ENCODE peak calls at places on chromosomes 2 and 18, in eight cellular contexts. One of them, this sample, is unnamed.

GRCh38 chr18:78777992-78778391 is 201.6 kb upstream of the SALL3 start:
- DNase-seq in lung: no peak
- DNase-seq in GM12891: no peak
- DNase-seq in Daoy: no peak
- DNase-seq in activated T-helper 1 cell treated with anti-CD3 and anti-CD28 coated beads, Interleukin-12 subunit alpha, Interleukin-12 subunit beta, Interleukin-2, Interleukin-4 antibody, amounts not matched to agents 30 ng/mL and 10 ng/mL and 1 ng/mL, durations not matched to agents 14 hours and 24 hours and 36 hours: no peak
- DNase-seq in K562: no peak
- DNase-seq in cardiac fibroblast: no peak
- DNase-seq in activated CD4-positive, alpha-beta T cell treated with anti-CD3 and anti-CD28 coated beads, Interleukin-2, amount 50 U/mL, for 24 hours: no peak
- DNase-seq in this sample: no peak

GRCh38 chr18:845152-845819 is 33.2 kb upstream of the YES1 start:
- DNase-seq in lung: no peak
- DNase-seq in GM12891: no peak
- DNase-seq in Daoy: peak
- DNase-seq in activated T-helper 1 cell treated with anti-CD3 and anti-CD28 coated beads, Interleukin-12 subunit alpha, Interleukin-12 subunit beta, Interleukin-2, Interleukin-4 antibody, amounts not matched to agents 30 ng/mL and 10 ng/mL and 1 ng/mL, durations not matched to agents 14 hours and 24 hours and 36 hours: no peak
- DNase-seq in K562: no peak
- DNase-seq in cardiac fibroblast: peak
- DNase-seq in activated CD4-positive, alpha-beta T cell treated with anti-CD3 and anti-CD28 coated beads, Interleukin-2, amount 50 U/mL, for 24 hours: no peak
- DNase-seq in this sample: no peak

GRCh38 chr2:200159366-200159720 is 147.2 kb upstream of the SPATS2L start:
- DNase-seq in lung: no peak
- DNase-seq in GM12891: no peak
- DNase-seq in Daoy: no peak
- DNase-seq in activated T-helper 1 cell treated with anti-CD3 and anti-CD28 coated beads, Interleukin-12 subunit alpha, Interleukin-12 subunit beta, Interleukin-2, Interleukin-4 antibody, amounts not matched to agents 30 ng/mL and 10 ng/mL and 1 ng/mL, durations not matched to agents 14 hours and 24 hours and 36 hours: no peak
- DNase-seq in K562: no peak
- DNase-seq in cardiac fibroblast: no peak
- DNase-seq in activated CD4-positive, alpha-beta T cell treated with anti-CD3 and anti-CD28 coated beads, Interleukin-2, amount 50 U/mL, for 24 hours: no peak
- DNase-seq in this sample: no peak

GRCh38 chr2:43518182-43518581 is 77.7 kb downstream of the THADA start:
- DNase-seq in lung: no peak
- DNase-seq in GM12891: no peak
- DNase-seq in Daoy: peak
- DNase-seq in activated T-helper 1 cell treated with anti-CD3 and anti-CD28 coated beads, Interleukin-12 subunit alpha, Interleukin-12 subunit beta, Interleukin-2, Interleukin-4 antibody, amounts not matched to agents 30 ng/mL and 10 ng/mL and 1 ng/mL, durations not matched to agents 14 hours and 24 hours and 36 hours: no peak
- DNase-seq in K562: no peak
- DNase-seq in cardiac fibroblast: peak
- DNase-seq in activated CD4-positive, alpha-beta T cell treated with anti-CD3 and anti-CD28 coated beads, Interleukin-2, amount 50 U/mL, for 24 hours: no peak
- DNase-seq in this sample: no peak

GRCh38 chr2:187553908-187554703 is at the start of gene TFPI:
- DNase-seq in lung: peak
- DNase-seq in GM12891: no peak
- DNase-seq in Daoy: peak
- DNase-seq in activated T-helper 1 cell treated with anti-CD3 and anti-CD28 coated beads, Interleukin-12 subunit alpha, Interleukin-12 subunit beta, Interleukin-2, Interleukin-4 antibody, amounts not matched to agents 30 ng/mL and 10 ng/mL and 1 ng/mL, durations not matched to agents 14 hours and 24 hours and 36 hours: no peak
- DNase-seq in K562: peak
- DNase-seq in cardiac fibroblast: peak
- DNase-seq in activated CD4-positive, alpha-beta T cell treated with anti-CD3 and anti-CD28 coated beads, Interleukin-2, amount 50 U/mL, for 24 hours: no peak
- DNase-seq in this sample: peak

GRCh38 chr2:191245869-191246531 is 796 bp downstream of the MYO1B start:
- DNase-seq in lung: peak
- DNase-seq in GM12891: peak
- DNase-seq in Daoy: peak
- DNase-seq in activated T-helper 1 cell treated with anti-CD3 and anti-CD28 coated beads, Interleukin-12 subunit alpha, Interleukin-12 subunit beta, Interleukin-2, Interleukin-4 antibody, amounts not matched to agents 30 ng/mL and 10 ng/mL and 1 ng/mL, durations not matched to agents 14 hours and 24 hours and 36 hours: peak
- DNase-seq in K562: no peak
- DNase-seq in cardiac fibroblast: peak
- DNase-seq in activated CD4-positive, alpha-beta T cell treated with anti-CD3 and anti-CD28 coated beads, Interleukin-2, amount 50 U/mL, for 24 hours: peak
- DNase-seq in this sample: peak

GRCh38 chr2:43223412-43224040 is 2.9 kb downstream of the ZFP36L2 start:
- DNase-seq in lung: no peak
- DNase-seq in GM12891: no peak
- DNase-seq in Daoy: no peak
- DNase-seq in activated T-helper 1 cell treated with anti-CD3 and anti-CD28 coated beads, Interleukin-12 subunit alpha, Interleukin-12 subunit beta, Interleukin-2, Interleukin-4 antibody, amounts not matched to agents 30 ng/mL and 10 ng/mL and 1 ng/mL, durations not matched to agents 14 hours and 24 hours and 36 hours: no peak
- DNase-seq in K562: no peak
- DNase-seq in cardiac fibroblast: peak
- DNase-seq in activated CD4-positive, alpha-beta T cell treated with anti-CD3 and anti-CD28 coated beads, Interleukin-2, amount 50 U/mL, for 24 hours: no peak
- DNase-seq in this sample: no peak

GRCh38 chr2:96150007-96150406 is 4.8 kb upstream of the DUSP2 start:
- DNase-seq in lung: no peak
- DNase-seq in GM12891: no peak
- DNase-seq in Daoy: no peak
- DNase-seq in activated T-helper 1 cell treated with anti-CD3 and anti-CD28 coated beads, Interleukin-12 subunit alpha, Interleukin-12 subunit beta, Interleukin-2, Interleukin-4 antibody, amounts not matched to agents 30 ng/mL and 10 ng/mL and 1 ng/mL, durations not matched to agents 14 hours and 24 hours and 36 hours: no peak
- DNase-seq in K562: no peak
- DNase-seq in cardiac fibroblast: no peak
- DNase-seq in activated CD4-positive, alpha-beta T cell treated with anti-CD3 and anti-CD28 coated beads, Interleukin-2, amount 50 U/mL, for 24 hours: no peak
- DNase-seq in this sample: no peak

GRCh38 chr18:56711706-56712445 is 60.7 kb downstream of the WDR7 start:
- DNase-seq in lung: no peak
- DNase-seq in GM12891: no peak
- DNase-seq in Daoy: no peak
- DNase-seq in activated T-helper 1 cell treated with anti-CD3 and anti-CD28 coated beads, Interleukin-12 subunit alpha, Interleukin-12 subunit beta, Interleukin-2, Interleukin-4 antibody, amounts not matched to agents 30 ng/mL and 10 ng/mL and 1 ng/mL, durations not matched to agents 14 hours and 24 hours and 36 hours: no peak
- DNase-seq in K562: no peak
- DNase-seq in cardiac fibroblast: no peak
- DNase-seq in activated CD4-positive, alpha-beta T cell treated with anti-CD3 and anti-CD28 coated beads, Interleukin-2, amount 50 U/mL, for 24 hours: no peak
- DNase-seq in this sample: no peak

GRCh38 chr18:12608292-12608691 is 49.6 kb downstream of the SPIRE1 start:
- DNase-seq in lung: no peak
- DNase-seq in GM12891: no peak
- DNase-seq in Daoy: no peak
- DNase-seq in activated T-helper 1 cell treated with anti-CD3 and anti-CD28 coated beads, Interleukin-12 subunit alpha, Interleukin-12 subunit beta, Interleukin-2, Interleukin-4 antibody, amounts not matched to agents 30 ng/mL and 10 ng/mL and 1 ng/mL, durations not matched to agents 14 hours and 24 hours and 36 hours: no peak
- DNase-seq in K562: no peak
- DNase-seq in cardiac fibroblast: peak
- DNase-seq in activated CD4-positive, alpha-beta T cell treated with anti-CD3 and anti-CD28 coated beads, Interleukin-2, amount 50 U/mL, for 24 hours: no peak
- DNase-seq in this sample: no peak

GRCh38 chr2:235160281-235160805 is 208.5 kb downstream of the SH3BP4 start:
- DNase-seq in lung: no peak
- DNase-seq in GM12891: no peak
- DNase-seq in Daoy: no peak
- DNase-seq in activated T-helper 1 cell treated with anti-CD3 and anti-CD28 coated beads, Interleukin-12 subunit alpha, Interleukin-12 subunit beta, Interleukin-2, Interleukin-4 antibody, amounts not matched to agents 30 ng/mL and 10 ng/mL and 1 ng/mL, durations not matched to agents 14 hours and 24 hours and 36 hours: no peak
- DNase-seq in K562: no peak
- DNase-seq in cardiac fibroblast: no peak
- DNase-seq in activated CD4-positive, alpha-beta T cell treated with anti-CD3 and anti-CD28 coated beads, Interleukin-2, amount 50 U/mL, for 24 hours: no peak
- DNase-seq in this sample: no peak

GRCh38 chr2:88187927-88188326 is 17.8 kb downstream of the THNSL2 start:
- DNase-seq in lung: no peak
- DNase-seq in GM12891: no peak
- DNase-seq in Daoy: peak
- DNase-seq in activated T-helper 1 cell treated with anti-CD3 and anti-CD28 coated beads, Interleukin-12 subunit alpha, Interleukin-12 subunit beta, Interleukin-2, Interleukin-4 antibody, amounts not matched to agents 30 ng/mL and 10 ng/mL and 1 ng/mL, durations not matched to agents 14 hours and 24 hours and 36 hours: no peak
- DNase-seq in K562: peak
- DNase-seq in cardiac fibroblast: no peak
- DNase-seq in activated CD4-positive, alpha-beta T cell treated with anti-CD3 and anti-CD28 coated beads, Interleukin-2, amount 50 U/mL, for 24 hours: no peak
- DNase-seq in this sample: peak

GRCh38 chr18:57790316-57790715 is 12.8 kb downstream of the ATP8B1 start:
- DNase-seq in lung: no peak
- DNase-seq in GM12891: no peak
- DNase-seq in Daoy: no peak
- DNase-seq in activated T-helper 1 cell treated with anti-CD3 and anti-CD28 coated beads, Interleukin-12 subunit alpha, Interleukin-12 subunit beta, Interleukin-2, Interleukin-4 antibody, amounts not matched to agents 30 ng/mL and 10 ng/mL and 1 ng/mL, durations not matched to agents 14 hours and 24 hours and 36 hours: no peak
- DNase-seq in K562: no peak
- DNase-seq in cardiac fibroblast: no peak
- DNase-seq in activated CD4-positive, alpha-beta T cell treated with anti-CD3 and anti-CD28 coated beads, Interleukin-2, amount 50 U/mL, for 24 hours: no peak
- DNase-seq in this sample: no peak

GRCh38 chr2:104848526-104848925 is 5.4 kb upstream of the POU3F3 start:
- DNase-seq in lung: no peak
- DNase-seq in GM12891: no peak
- DNase-seq in Daoy: peak
- DNase-seq in activated T-helper 1 cell treated with anti-CD3 and anti-CD28 coated beads, Interleukin-12 subunit alpha, Interleukin-12 subunit beta, Interleukin-2, Interleukin-4 antibody, amounts not matched to agents 30 ng/mL and 10 ng/mL and 1 ng/mL, durations not matched to agents 14 hours and 24 hours and 36 hours: no peak
- DNase-seq in K562: no peak
- DNase-seq in cardiac fibroblast: no peak
- DNase-seq in activated CD4-positive, alpha-beta T cell treated with anti-CD3 and anti-CD28 coated beads, Interleukin-2, amount 50 U/mL, for 24 hours: no peak
- DNase-seq in this sample: peak

GRCh38 chr18:35451032-35451431 is 46.7 kb downstream of the INO80C start:
- DNase-seq in lung: no peak
- DNase-seq in GM12891: no peak
- DNase-seq in Daoy: no peak
- DNase-seq in activated T-helper 1 cell treated with anti-CD3 and anti-CD28 coated beads, Interleukin-12 subunit alpha, Interleukin-12 subunit beta, Interleukin-2, Interleukin-4 antibody, amounts not matched to agents 30 ng/mL and 10 ng/mL and 1 ng/mL, durations not matched to agents 14 hours and 24 hours and 36 hours: no peak
- DNase-seq in K562: no peak
- DNase-seq in cardiac fibroblast: no peak
- DNase-seq in activated CD4-positive, alpha-beta T cell treated with anti-CD3 and anti-CD28 coated beads, Interleukin-2, amount 50 U/mL, for 24 hours: no peak
- DNase-seq in this sample: no peak

GRCh38 chr18:22332590-22332989 is 85.1 kb downstream of the CTAGE1 start:
- DNase-seq in lung: no peak
- DNase-seq in GM12891: no peak
- DNase-seq in Daoy: no peak
- DNase-seq in activated T-helper 1 cell treated with anti-CD3 and anti-CD28 coated beads, Interleukin-12 subunit alpha, Interleukin-12 subunit beta, Interleukin-2, Interleukin-4 antibody, amounts not matched to agents 30 ng/mL and 10 ng/mL and 1 ng/mL, durations not matched to agents 14 hours and 24 hours and 36 hours: no peak
- DNase-seq in K562: peak
- DNase-seq in cardiac fibroblast: no peak
- DNase-seq in activated CD4-positive, alpha-beta T cell treated with anti-CD3 and anti-CD28 coated beads, Interleukin-2, amount 50 U/mL, for 24 hours: no peak
- DNase-seq in this sample: peak

GRCh38 chr18:22297008-22297407 is 120.7 kb downstream of the CTAGE1 start:
- DNase-seq in lung: no peak
- DNase-seq in GM12891: no peak
- DNase-seq in Daoy: no peak
- DNase-seq in activated T-helper 1 cell treated with anti-CD3 and anti-CD28 coated beads, Interleukin-12 subunit alpha, Interleukin-12 subunit beta, Interleukin-2, Interleukin-4 antibody, amounts not matched to agents 30 ng/mL and 10 ng/mL and 1 ng/mL, durations not matched to agents 14 hours and 24 hours and 36 hours: no peak
- DNase-seq in K562: no peak
- DNase-seq in cardiac fibroblast: no peak
- DNase-seq in activated CD4-positive, alpha-beta T cell treated with anti-CD3 and anti-CD28 coated beads, Interleukin-2, amount 50 U/mL, for 24 hours: no peak
- DNase-seq in this sample: no peak

GRCh38 chr2:239024226-239024625 is 176.3 kb downstream of the TWIST2 start:
- DNase-seq in lung: no peak
- DNase-seq in GM12891: no peak
- DNase-seq in Daoy: no peak
- DNase-seq in activated T-helper 1 cell treated with anti-CD3 and anti-CD28 coated beads, Interleukin-12 subunit alpha, Interleukin-12 subunit beta, Interleukin-2, Interleukin-4 antibody, amounts not matched to agents 30 ng/mL and 10 ng/mL and 1 ng/mL, durations not matched to agents 14 hours and 24 hours and 36 hours: no peak
- DNase-seq in K562: no peak
- DNase-seq in cardiac fibroblast: no peak
- DNase-seq in activated CD4-positive, alpha-beta T cell treated with anti-CD3 and anti-CD28 coated beads, Interleukin-2, amount 50 U/mL, for 24 hours: no peak
- DNase-seq in this sample: no peak

GRCh38 chr2:26008851-26009566 is 24.9 kb upstream of the RAB10 start:
- DNase-seq in lung: peak
- DNase-seq in GM12891: no peak
- DNase-seq in Daoy: peak
- DNase-seq in activated T-helper 1 cell treated with anti-CD3 and anti-CD28 coated beads, Interleukin-12 subunit alpha, Interleukin-12 subunit beta, Interleukin-2, Interleukin-4 antibody, amounts not matched to agents 30 ng/mL and 10 ng/mL and 1 ng/mL, durations not matched to agents 14 hours and 24 hours and 36 hours: no peak
- DNase-seq in K562: no peak
- DNase-seq in cardiac fibroblast: peak
- DNase-seq in activated CD4-positive, alpha-beta T cell treated with anti-CD3 and anti-CD28 coated beads, Interleukin-2, amount 50 U/mL, for 24 hours: no peak
- DNase-seq in this sample: no peak

GRCh38 chr2:85134255-85135065 is 1.3 kb downstream of the TCF7L1 start:
- DNase-seq in lung: peak
- DNase-seq in GM12891: peak
- DNase-seq in Daoy: no peak
- DNase-seq in activated T-helper 1 cell treated with anti-CD3 and anti-CD28 coated beads, Interleukin-12 subunit alpha, Interleukin-12 subunit beta, Interleukin-2, Interleukin-4 antibody, amounts not matched to agents 30 ng/mL and 10 ng/mL and 1 ng/mL, durations not matched to agents 14 hours and 24 hours and 36 hours: no peak
- DNase-seq in K562: no peak
- DNase-seq in cardiac fibroblast: peak
- DNase-seq in activated CD4-positive, alpha-beta T cell treated with anti-CD3 and anti-CD28 coated beads, Interleukin-2, amount 50 U/mL, for 24 hours: no peak
- DNase-seq in this sample: no peak

GRCh38 chr2:50395510-50396300 is 636.2 kb downstream of the NRXN1 start:
- DNase-seq in lung: no peak
- DNase-seq in GM12891: no peak
- DNase-seq in Daoy: no peak
- DNase-seq in activated T-helper 1 cell treated with anti-CD3 and anti-CD28 coated beads, Interleukin-12 subunit alpha, Interleukin-12 subunit beta, Interleukin-2, Interleukin-4 antibody, amounts not matched to agents 30 ng/mL and 10 ng/mL and 1 ng/mL, durations not matched to agents 14 hours and 24 hours and 36 hours: no peak
- DNase-seq in K562: no peak
- DNase-seq in cardiac fibroblast: no peak
- DNase-seq in activated CD4-positive, alpha-beta T cell treated with anti-CD3 and anti-CD28 coated beads, Interleukin-2, amount 50 U/mL, for 24 hours: no peak
- DNase-seq in this sample: no peak

GRCh38 chr2:122061206-122061605 is 305.8 kb downstream of the TSN start:
- DNase-seq in lung: no peak
- DNase-seq in GM12891: no peak
- DNase-seq in Daoy: peak
- DNase-seq in activated T-helper 1 cell treated with anti-CD3 and anti-CD28 coated beads, Interleukin-12 subunit alpha, Interleukin-12 subunit beta, Interleukin-2, Interleukin-4 antibody, amounts not matched to agents 30 ng/mL and 10 ng/mL and 1 ng/mL, durations not matched to agents 14 hours and 24 hours and 36 hours: no peak
- DNase-seq in K562: no peak
- DNase-seq in cardiac fibroblast: no peak
- DNase-seq in activated CD4-positive, alpha-beta T cell treated with anti-CD3 and anti-CD28 coated beads, Interleukin-2, amount 50 U/mL, for 24 hours: no peak
- DNase-seq in this sample: no peak

GRCh38 chr2:240990266-240990529 is 8.2 kb upstream of the SNED1 start:
- DNase-seq in lung: no peak
- DNase-seq in GM12891: no peak
- DNase-seq in Daoy: no peak
- DNase-seq in activated T-helper 1 cell treated with anti-CD3 and anti-CD28 coated beads, Interleukin-12 subunit alpha, Interleukin-12 subunit beta, Interleukin-2, Interleukin-4 antibody, amounts not matched to agents 30 ng/mL and 10 ng/mL and 1 ng/mL, durations not matched to agents 14 hours and 24 hours and 36 hours: no peak
- DNase-seq in K562: no peak
- DNase-seq in cardiac fibroblast: no peak
- DNase-seq in activated CD4-positive, alpha-beta T cell treated with anti-CD3 and anti-CD28 coated beads, Interleukin-2, amount 50 U/mL, for 24 hours: no peak
- DNase-seq in this sample: no peak

GRCh38 chr2:84901593-84902120 is 3.8 kb upstream of the TMSB10 start:
- DNase-seq in lung: no peak
- DNase-seq in GM12891: no peak
- DNase-seq in Daoy: peak
- DNase-seq in activated T-helper 1 cell treated with anti-CD3 and anti-CD28 coated beads, Interleukin-12 subunit alpha, Interleukin-12 subunit beta, Interleukin-2, Interleukin-4 antibody, amounts not matched to agents 30 ng/mL and 10 ng/mL and 1 ng/mL, durations not matched to agents 14 hours and 24 hours and 36 hours: no peak
- DNase-seq in K562: no peak
- DNase-seq in cardiac fibroblast: peak
- DNase-seq in activated CD4-positive, alpha-beta T cell treated with anti-CD3 and anti-CD28 coated beads, Interleukin-2, amount 50 U/mL, for 24 hours: no peak
- DNase-seq in this sample: no peak

GRCh38 chr2:226903179-226903578 is 67.3 kb downstream of the RHBDD1 start:
- DNase-seq in lung: no peak
- DNase-seq in GM12891: no peak
- DNase-seq in Daoy: peak
- DNase-seq in activated T-helper 1 cell treated with anti-CD3 and anti-CD28 coated beads, Interleukin-12 subunit alpha, Interleukin-12 subunit beta, Interleukin-2, Interleukin-4 antibody, amounts not matched to agents 30 ng/mL and 10 ng/mL and 1 ng/mL, durations not matched to agents 14 hours and 24 hours and 36 hours: no peak
- DNase-seq in K562: no peak
- DNase-seq in cardiac fibroblast: peak
- DNase-seq in activated CD4-positive, alpha-beta T cell treated with anti-CD3 and anti-CD28 coated beads, Interleukin-2, amount 50 U/mL, for 24 hours: no peak
- DNase-seq in this sample: peak

GRCh38 chr2:237904806-237905599 is 45.6 kb downstream of the RAMP1 start:
- DNase-seq in lung: no peak
- DNase-seq in GM12891: no peak
- DNase-seq in Daoy: peak
- DNase-seq in activated T-helper 1 cell treated with anti-CD3 and anti-CD28 coated beads, Interleukin-12 subunit alpha, Interleukin-12 subunit beta, Interleukin-2, Interleukin-4 antibody, amounts not matched to agents 30 ng/mL and 10 ng/mL and 1 ng/mL, durations not matched to agents 14 hours and 24 hours and 36 hours: no peak
- DNase-seq in K562: peak
- DNase-seq in cardiac fibroblast: peak
- DNase-seq in activated CD4-positive, alpha-beta T cell treated with anti-CD3 and anti-CD28 coated beads, Interleukin-2, amount 50 U/mL, for 24 hours: no peak
- DNase-seq in this sample: no peak

GRCh38 chr2:42492691-42493467 is 903 bp downstream of the KCNG3 start:
- DNase-seq in lung: peak
- DNase-seq in GM12891: no peak
- DNase-seq in Daoy: no peak
- DNase-seq in activated T-helper 1 cell treated with anti-CD3 and anti-CD28 coated beads, Interleukin-12 subunit alpha, Interleukin-12 subunit beta, Interleukin-2, Interleukin-4 antibody, amounts not matched to agents 30 ng/mL and 10 ng/mL and 1 ng/mL, durations not matched to agents 14 hours and 24 hours and 36 hours: peak
- DNase-seq in K562: no peak
- DNase-seq in cardiac fibroblast: no peak
- DNase-seq in activated CD4-positive, alpha-beta T cell treated with anti-CD3 and anti-CD28 coated beads, Interleukin-2, amount 50 U/mL, for 24 hours: no peak
- DNase-seq in this sample: peak

GRCh38 chr2:13616059-13616458 is 899.3 kb downstream of the TRIB2 start:
- DNase-seq in lung: no peak
- DNase-seq in GM12891: no peak
- DNase-seq in Daoy: no peak
- DNase-seq in activated T-helper 1 cell treated with anti-CD3 and anti-CD28 coated beads, Interleukin-12 subunit alpha, Interleukin-12 subunit beta, Interleukin-2, Interleukin-4 antibody, amounts not matched to agents 30 ng/mL and 10 ng/mL and 1 ng/mL, durations not matched to agents 14 hours and 24 hours and 36 hours: no peak
- DNase-seq in K562: no peak
- DNase-seq in cardiac fibroblast: no peak
- DNase-seq in activated CD4-positive, alpha-beta T cell treated with anti-CD3 and anti-CD28 coated beads, Interleukin-2, amount 50 U/mL, for 24 hours: no peak
- DNase-seq in this sample: no peak

GRCh38 chr2:71330585-71331330 is 824 bp upstream of the ZNF638 start:
- DNase-seq in lung: no peak
- DNase-seq in GM12891: no peak
- DNase-seq in Daoy: no peak
- DNase-seq in activated T-helper 1 cell treated with anti-CD3 and anti-CD28 coated beads, Interleukin-12 subunit alpha, Interleukin-12 subunit beta, Interleukin-2, Interleukin-4 antibody, amounts not matched to agents 30 ng/mL and 10 ng/mL and 1 ng/mL, durations not matched to agents 14 hours and 24 hours and 36 hours: no peak
- DNase-seq in K562: no peak
- DNase-seq in cardiac fibroblast: peak
- DNase-seq in activated CD4-positive, alpha-beta T cell treated with anti-CD3 and anti-CD28 coated beads, Interleukin-2, amount 50 U/mL, for 24 hours: no peak
- DNase-seq in this sample: no peak

GRCh38 chr2:219120082-219120481 is 40.5 kb downstream of the NHEJ1 start:
- DNase-seq in lung: no peak
- DNase-seq in GM12891: no peak
- DNase-seq in Daoy: no peak
- DNase-seq in activated T-helper 1 cell treated with anti-CD3 and anti-CD28 coated beads, Interleukin-12 subunit alpha, Interleukin-12 subunit beta, Interleukin-2, Interleukin-4 antibody, amounts not matched to agents 30 ng/mL and 10 ng/mL and 1 ng/mL, durations not matched to agents 14 hours and 24 hours and 36 hours: no peak
- DNase-seq in K562: no peak
- DNase-seq in cardiac fibroblast: no peak
- DNase-seq in activated CD4-positive, alpha-beta T cell treated with anti-CD3 and anti-CD28 coated beads, Interleukin-2, amount 50 U/mL, for 24 hours: no peak
- DNase-seq in this sample: no peak

GRCh38 chr18:7174359-7175107 is 56.4 kb upstream of the LRRC30 start:
- DNase-seq in lung: no peak
- DNase-seq in GM12891: no peak
- DNase-seq in Daoy: peak
- DNase-seq in activated T-helper 1 cell treated with anti-CD3 and anti-CD28 coated beads, Interleukin-12 subunit alpha, Interleukin-12 subunit beta, Interleukin-2, Interleukin-4 antibody, amounts not matched to agents 30 ng/mL and 10 ng/mL and 1 ng/mL, durations not matched to agents 14 hours and 24 hours and 36 hours: no peak
- DNase-seq in K562: no peak
- DNase-seq in cardiac fibroblast: peak
- DNase-seq in activated CD4-positive, alpha-beta T cell treated with anti-CD3 and anti-CD28 coated beads, Interleukin-2, amount 50 U/mL, for 24 hours: no peak
- DNase-seq in this sample: peak

GRCh38 chr2:196271786-196272185 is 100.4 kb upstream of the STK17B start:
- DNase-seq in lung: no peak
- DNase-seq in GM12891: no peak
- DNase-seq in Daoy: no peak
- DNase-seq in activated T-helper 1 cell treated with anti-CD3 and anti-CD28 coated beads, Interleukin-12 subunit alpha, Interleukin-12 subunit beta, Interleukin-2, Interleukin-4 antibody, amounts not matched to agents 30 ng/mL and 10 ng/mL and 1 ng/mL, durations not matched to agents 14 hours and 24 hours and 36 hours: no peak
- DNase-seq in K562: no peak
- DNase-seq in cardiac fibroblast: no peak
- DNase-seq in activated CD4-positive, alpha-beta T cell treated with anti-CD3 and anti-CD28 coated beads, Interleukin-2, amount 50 U/mL, for 24 hours: no peak
- DNase-seq in this sample: no peak